ENCODE peak calls at places on chromosomes 2 and 18, in six cellular contexts. One of them, this sample, is unnamed.

GRCh38 chr2:18701981-18702380 is 112.6 kb upstream of the NT5C1B start:
- DNase-seq in foreskin fibroblast: peak
- DNase-seq in Caco-2: no peak
- DNase-seq in HCT116: no peak
- DNase-seq in kidney: no peak
- DNase-seq in GM12865: no peak
- DNase-seq in this sample: no peak

GRCh38 chr2:217512259-217512658 is 490.5 kb downstream of the TNS1 start:
- DNase-seq in kidney: no peak
- DNase-seq in HCT116: no peak
- DNase-seq in foreskin fibroblast: peak
- DNase-seq in Caco-2: no peak
- DNase-seq in GM12865: no peak
- DNase-seq in this sample: no peak

GRCh38 chr18:79846936-79847557 is 49.3 kb downstream of the KCNG2 start:
- DNase-seq in Caco-2: no peak
- DNase-seq in HCT116: no peak
- DNase-seq in GM12865: no peak
- DNase-seq in foreskin fibroblast: no peak
- DNase-seq in kidney: no peak
- DNase-seq in this sample: no peak

GRCh38 chr2:3038636-3039035 is 339.0 kb downstream of the EIPR1 start:
- DNase-seq in Caco-2: no peak
- DNase-seq in foreskin fibroblast: no peak
- DNase-seq in HCT116: no peak
- DNase-seq in GM12865: no peak
- DNase-seq in kidney: no peak
- DNase-seq in this sample: no peak

GRCh38 chr18:36850527-36851201 is 21.7 kb downstream of the KIAA1328 start:
- DNase-seq in GM12865: no peak
- DNase-seq in foreskin fibroblast: peak
- DNase-seq in HCT116: peak
- DNase-seq in kidney: no peak
- DNase-seq in Caco-2: no peak
- DNase-seq in this sample: peak

GRCh38 chr2:101361519-101361918 is 25.8 kb downstream of the CREG2 start:
- DNase-seq in HCT116: no peak
- DNase-seq in Caco-2: no peak
- DNase-seq in kidney: no peak
- DNase-seq in foreskin fibroblast: no peak
- DNase-seq in GM12865: peak
- DNase-seq in this sample: no peak

GRCh38 chr2:218043701-218044109 is 25.3 kb upstream of the RUFY4 start:
- DNase-seq in Caco-2: no peak
- DNase-seq in kidney: no peak
- DNase-seq in foreskin fibroblast: no peak
- DNase-seq in HCT116: no peak
- DNase-seq in GM12865: no peak
- DNase-seq in this sample: no peak

GRCh38 chr2:126059379-126059778 is 596.6 kb upstream of the GYPC start:
- DNase-seq in HCT116: no peak
- DNase-seq in Caco-2: no peak
- DNase-seq in foreskin fibroblast: no peak
- DNase-seq in GM12865: no peak
- DNase-seq in kidney: no peak
- DNase-seq in this sample: no peak

GRCh38 chr2:47520825-47521665 is 118.1 kb downstream of the MSH2 start:
- DNase-seq in Caco-2: peak
- DNase-seq in foreskin fibroblast: peak
- DNase-seq in kidney: peak
- DNase-seq in HCT116: no peak
- DNase-seq in GM12865: peak
- DNase-seq in this sample: no peak

GRCh38 chr2:20599861-20600461 is 50.9 kb downstream of the HS1BP3 start:
- DNase-seq in kidney: peak
- DNase-seq in Caco-2: peak
- DNase-seq in GM12865: no peak
- DNase-seq in HCT116: no peak
- DNase-seq in foreskin fibroblast: no peak
- DNase-seq in this sample: no peak

GRCh38 chr2:229927817-229928321 is 5.6 kb downstream of the FBXO36 start:
- DNase-seq in foreskin fibroblast: peak
- DNase-seq in kidney: no peak
- DNase-seq in GM12865: no peak
- DNase-seq in Caco-2: no peak
- DNase-seq in HCT116: no peak
- DNase-seq in this sample: no peak

GRCh38 chr18:59155140-59155539 is 15.5 kb downstream of the SEC11C start:
- DNase-seq in HCT116: no peak
- DNase-seq in kidney: no peak
- DNase-seq in GM12865: no peak
- DNase-seq in foreskin fibroblast: peak
- DNase-seq in Caco-2: no peak
- DNase-seq in this sample: peak

GRCh38 chr2:191758420-191759199 is 80.7 kb downstream of the NABP1 start:
- DNase-seq in foreskin fibroblast: no peak
- DNase-seq in kidney: no peak
- DNase-seq in HCT116: peak
- DNase-seq in GM12865: peak
- DNase-seq in Caco-2: peak
- DNase-seq in this sample: peak

GRCh38 chr18:74290831-74291770 is 662 bp downstream of the CYB5A start:
- DNase-seq in kidney: peak
- DNase-seq in foreskin fibroblast: no peak
- DNase-seq in Caco-2: peak
- DNase-seq in GM12865: peak
- DNase-seq in HCT116: peak
- DNase-seq in this sample: no peak

GRCh38 chr2:97858442-97858841 is 137.3 kb downstream of the TMEM131 start:
- DNase-seq in Caco-2: no peak
- DNase-seq in foreskin fibroblast: no peak
- DNase-seq in kidney: no peak
- DNase-seq in HCT116: no peak
- DNase-seq in GM12865: no peak
- DNase-seq in this sample: no peak

GRCh38 chr18:55236150-55236931 is 277.1 kb upstream of the CCDC68 start:
- DNase-seq in Caco-2: no peak
- DNase-seq in foreskin fibroblast: no peak
- DNase-seq in GM12865: peak
- DNase-seq in kidney: no peak
- DNase-seq in HCT116: no peak
- DNase-seq in this sample: no peak

GRCh38 chr2:200184748-200185574 is 121.5 kb upstream of the SPATS2L start:
- DNase-seq in kidney: no peak
- DNase-seq in HCT116: no peak
- DNase-seq in foreskin fibroblast: no peak
- DNase-seq in Caco-2: no peak
- DNase-seq in GM12865: no peak
- DNase-seq in this sample: no peak

GRCh38 chr2:205612661-205613060 is 69.6 kb upstream of the NRP2 start:
- DNase-seq in HCT116: no peak
- DNase-seq in Caco-2: no peak
- DNase-seq in GM12865: no peak
- DNase-seq in foreskin fibroblast: no peak
- DNase-seq in kidney: no peak
- DNase-seq in this sample: no peak

GRCh38 chr2:65024149-65024829 is 31.9 kb upstream of the CEP68 start:
- DNase-seq in Caco-2: no peak
- DNase-seq in kidney: no peak
- DNase-seq in foreskin fibroblast: peak
- DNase-seq in GM12865: no peak
- DNase-seq in HCT116: peak
- DNase-seq in this sample: no peak

GRCh38 chr2:178825183-178825582 is 18.0 kb upstream of the TTN start:
- DNase-seq in kidney: no peak
- DNase-seq in GM12865: no peak
- DNase-seq in Caco-2: no peak
- DNase-seq in HCT116: no peak
- DNase-seq in foreskin fibroblast: peak
- DNase-seq in this sample: no peak

GRCh38 chr2:142286618-142287017 is 155.8 kb upstream of the LRP1B start:
- DNase-seq in HCT116: peak
- DNase-seq in foreskin fibroblast: no peak
- DNase-seq in kidney: no peak
- DNase-seq in GM12865: peak
- DNase-seq in Caco-2: peak
- DNase-seq in this sample: no peak

GRCh38 chr2:24421668-24422067 is 61.3 kb upstream of the ITSN2 start:
- DNase-seq in Caco-2: peak
- DNase-seq in GM12865: peak
- DNase-seq in HCT116: peak
- DNase-seq in kidney: no peak
- DNase-seq in foreskin fibroblast: no peak
- DNase-seq in this sample: peak

DNA sequence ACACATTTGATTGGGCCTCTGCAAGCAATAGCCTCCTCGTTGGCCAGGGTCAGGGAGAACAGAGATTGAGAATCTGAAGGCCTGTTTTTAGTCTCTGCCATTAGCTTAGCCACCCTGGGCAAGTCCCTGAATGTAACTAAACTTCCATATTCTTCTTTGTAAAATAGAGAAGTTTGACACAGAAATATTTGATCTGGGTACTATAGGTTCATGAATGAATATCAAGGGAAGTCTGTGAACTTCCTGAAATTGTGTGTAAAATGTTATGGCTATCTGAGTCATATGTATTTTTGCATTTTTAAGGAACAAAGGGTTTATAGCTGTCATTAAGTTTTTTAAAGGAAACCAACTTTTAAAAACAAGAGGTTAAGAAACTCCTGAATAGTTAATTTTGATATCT is 23.2 kb downstream of the RND3 start:
- DNase-seq in HCT116: no peak
- DNase-seq in kidney: no peak
- DNase-seq in GM12865: no peak
- DNase-seq in foreskin fibroblast: no peak
- DNase-seq in Caco-2: no peak
- DNase-seq in this sample: no peak
- H3K4me3 ChIP-seq in HCT116: no peak
- H3K4me3 ChIP-seq in kidney: no peak
- H3K4me3 ChIP-seq in GM12865: no peak
- H3K4me3 ChIP-seq in foreskin fibroblast: no peak
- H3K4me3 ChIP-seq in Caco-2: no peak
- H3K4me3 ChIP-seq in this sample: no peak

GRCh38 chr2:238861766-238862315 is 14.0 kb downstream of the TWIST2 start:
- DNase-seq in HCT116: no peak
- DNase-seq in GM12865: no peak
- DNase-seq in Caco-2: no peak
- DNase-seq in kidney: no peak
- DNase-seq in foreskin fibroblast: no peak
- DNase-seq in this sample: no peak
- H3K4me3 ChIP-seq in HCT116: no peak
- H3K4me3 ChIP-seq in GM12865: no peak
- H3K4me3 ChIP-seq in Caco-2: no peak
- H3K4me3 ChIP-seq in kidney: no peak
- H3K4me3 ChIP-seq in foreskin fibroblast: peak
- H3K4me3 ChIP-seq in this sample: peak

GRCh38 chr2:231671617-231672350 is 36.5 kb upstream of the PTMA start:
- DNase-seq in GM12865: peak
- DNase-seq in Caco-2: no peak
- DNase-seq in HCT116: no peak
- DNase-seq in foreskin fibroblast: no peak
- DNase-seq in kidney: no peak
- DNase-seq in this sample: no peak
- H3K4me3 ChIP-seq in GM12865: peak
- H3K4me3 ChIP-seq in Caco-2: no peak
- H3K4me3 ChIP-seq in HCT116: peak
- H3K4me3 ChIP-seq in foreskin fibroblast: no peak
- H3K4me3 ChIP-seq in kidney: no peak
- H3K4me3 ChIP-seq in this sample: no peak

GRCh38 chr2:95344656-95345055 is 47.5 kb downstream of the KCNIP3 start:
- DNase-seq in HCT116: no peak
- DNase-seq in Caco-2: no peak
- DNase-seq in kidney: peak
- DNase-seq in foreskin fibroblast: no peak
- DNase-seq in GM12865: no peak
- DNase-seq in this sample: no peak

GRCh38 chr2:95345415-95346235 is 48.5 kb downstream of the KCNIP3 start:
- DNase-seq in foreskin fibroblast: peak
- DNase-seq in Caco-2: peak
- DNase-seq in kidney: peak
- DNase-seq in HCT116: peak
- DNase-seq in GM12865: peak
- DNase-seq in this sample: no peak

GRCh38 chr2:95346738-95347671 is 49.9 kb downstream of the KCNIP3 start:
- DNase-seq in foreskin fibroblast: peak
- DNase-seq in Caco-2: peak
- DNase-seq in GM12865: no peak
- DNase-seq in HCT116: no peak
- DNase-seq in kidney: peak
- DNase-seq in this sample: no peak

GRCh38 chr2:95345066-95345414 is 47.9 kb downstream of the KCNIP3 start:
- DNase-seq in GM12865: no peak
- DNase-seq in HCT116: no peak
- DNase-seq in Caco-2: no peak
- DNase-seq in kidney: no peak
- DNase-seq in foreskin fibroblast: no peak
- DNase-seq in this sample: no peak

GRCh38 chr2:95346236-95346737 is 49.1 kb downstream of the KCNIP3 start:
- DNase-seq in GM12865: no peak
- DNase-seq in Caco-2: no peak
- DNase-seq in foreskin fibroblast: peak
- DNase-seq in kidney: peak
- DNase-seq in HCT116: no peak
- DNase-seq in this sample: no peak
- H3K4me3 ChIP-seq in GM12865: peak
- H3K4me3 ChIP-seq in Caco-2: peak
- H3K4me3 ChIP-seq in foreskin fibroblast: peak
- H3K4me3 ChIP-seq in kidney: peak
- H3K4me3 ChIP-seq in HCT116: peak
- H3K4me3 ChIP-seq in this sample: peak

DNA sequence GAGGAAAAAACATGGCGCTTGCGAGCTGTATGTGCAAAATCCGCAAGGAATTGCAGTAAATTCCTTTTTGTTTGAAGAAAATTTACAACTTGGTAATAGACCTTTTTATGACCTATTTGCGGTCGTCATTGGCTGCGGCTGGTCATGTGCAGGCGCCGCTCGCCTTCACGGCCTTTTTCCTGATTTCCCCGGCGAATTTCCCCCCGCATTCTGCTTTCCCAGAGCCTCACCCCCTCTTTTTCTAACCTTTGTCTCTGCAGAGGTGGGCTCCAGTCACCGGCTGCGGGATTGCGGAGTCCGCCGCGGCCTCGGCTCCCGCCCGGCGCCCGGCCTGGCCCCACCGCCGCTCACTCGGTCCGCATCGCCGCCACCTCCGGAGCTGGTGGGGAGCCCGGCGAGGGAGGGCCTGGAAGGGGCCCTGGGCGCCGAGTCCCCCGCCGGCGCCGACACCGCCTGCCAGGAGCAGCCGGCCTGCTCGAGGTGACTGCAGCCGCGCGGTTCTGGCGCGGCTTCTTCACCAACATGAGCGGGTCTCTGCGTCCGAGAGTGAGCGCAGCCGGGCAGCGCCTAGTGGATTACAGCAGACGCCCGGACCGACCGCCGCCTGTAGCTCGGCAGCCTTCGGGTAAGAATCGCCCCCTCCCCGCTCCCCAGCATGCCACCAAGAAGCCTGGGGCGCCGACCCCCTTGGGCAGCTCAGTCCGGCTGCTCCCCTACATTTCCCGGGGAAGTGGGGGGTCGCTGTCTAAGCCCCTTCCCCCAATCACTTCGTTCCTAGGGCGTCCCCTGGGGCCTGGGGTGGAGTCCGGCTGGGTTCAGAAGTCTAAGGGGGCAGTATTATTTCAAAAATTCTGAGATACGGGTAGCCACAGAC is 7.1 kb downstream of the HOXD8 start:
- DNase-seq in foreskin fibroblast: no peak
- DNase-seq in GM12865: no peak
- DNase-seq in Caco-2: peak
- DNase-seq in HCT116: no peak
- DNase-seq in kidney: peak
- DNase-seq in this sample: no peak
- H3K4me3 ChIP-seq in foreskin fibroblast: peak
- H3K4me3 ChIP-seq in GM12865: no peak
- H3K4me3 ChIP-seq in Caco-2: peak
- H3K4me3 ChIP-seq in HCT116: peak
- H3K4me3 ChIP-seq in kidney: peak
- H3K4me3 ChIP-seq in this sample: peak

This sample was measured in HFF-Myc.